ENCODE peak calls at places on chromosomes 12 and 14, in eight cellular contexts. One of them, this sample, is unnamed.

GRCh38 chr14:66563731-66564130 is 55.8 kb downstream of the GPHN start:
- DNase-seq in NCI-H524: no peak
- DNase-seq in amygdala: no peak
- DNase-seq in GM03348: no peak
- DNase-seq in fibroblast of mammary gland: no peak
- DNase-seq in stimulated activated CD4-positive, alpha-beta T cell treated with anti-CD3 and anti-CD28 coated beads, Interleukin-4, amount 100 ng/mL, for 1 hour: no peak
- DNase-seq in NCI-H1694: no peak
- DNase-seq in posterior cingulate gyrus: no peak
- DNase-seq in this sample: no peak

GRCh38 chr14:69696633-69697557 is 70.0 kb upstream of the SRSF5 start:
- DNase-seq in amygdala: no peak
- DNase-seq in GM03348: no peak
- DNase-seq in posterior cingulate gyrus: no peak
- DNase-seq in stimulated activated CD4-positive, alpha-beta T cell treated with anti-CD3 and anti-CD28 coated beads, Interleukin-4, amount 100 ng/mL, for 1 hour: no peak
- DNase-seq in fibroblast of mammary gland: no peak
- DNase-seq in NCI-H1694: no peak
- DNase-seq in NCI-H524: no peak
- DNase-seq in this sample: no peak

GRCh38 chr12:114673169-114673833 is 10.7 kb downstream of the TBX3 start:
- DNase-seq in amygdala: no peak
- DNase-seq in NCI-H524: no peak
- DNase-seq in stimulated activated CD4-positive, alpha-beta T cell treated with anti-CD3 and anti-CD28 coated beads, Interleukin-4, amount 100 ng/mL, for 1 hour: no peak
- DNase-seq in posterior cingulate gyrus: no peak
- DNase-seq in NCI-H1694: no peak
- DNase-seq in GM03348: peak
- DNase-seq in fibroblast of mammary gland: peak
- DNase-seq in this sample: no peak

GRCh38 chr12:55068416-55069010 is 48.7 kb downstream of the NEUROD4 start:
- DNase-seq in NCI-H1694: peak
- DNase-seq in amygdala: no peak
- DNase-seq in GM03348: peak
- DNase-seq in posterior cingulate gyrus: peak
- DNase-seq in stimulated activated CD4-positive, alpha-beta T cell treated with anti-CD3 and anti-CD28 coated beads, Interleukin-4, amount 100 ng/mL, for 1 hour: no peak
- DNase-seq in fibroblast of mammary gland: peak
- DNase-seq in NCI-H524: peak
- DNase-seq in this sample: peak

GRCh38 chr12:110957159-110957558 is 36.8 kb upstream of the MYL2 start:
- DNase-seq in GM03348: no peak
- DNase-seq in fibroblast of mammary gland: no peak
- DNase-seq in amygdala: no peak
- DNase-seq in stimulated activated CD4-positive, alpha-beta T cell treated with anti-CD3 and anti-CD28 coated beads, Interleukin-4, amount 100 ng/mL, for 1 hour: no peak
- DNase-seq in NCI-H1694: no peak
- DNase-seq in NCI-H524: no peak
- DNase-seq in posterior cingulate gyrus: no peak
- DNase-seq in this sample: no peak

GRCh38 chr12:46224401-46224800 is 44.4 kb downstream of the SLC38A1 start:
- DNase-seq in posterior cingulate gyrus: peak
- DNase-seq in fibroblast of mammary gland: peak
- DNase-seq in amygdala: no peak
- DNase-seq in NCI-H524: no peak
- DNase-seq in stimulated activated CD4-positive, alpha-beta T cell treated with anti-CD3 and anti-CD28 coated beads, Interleukin-4, amount 100 ng/mL, for 1 hour: no peak
- DNase-seq in NCI-H1694: no peak
- DNase-seq in GM03348: peak
- DNase-seq in this sample: no peak

GRCh38 chr12:90945070-90945649 is 9.8 kb downstream of the CCER1 start:
- DNase-seq in fibroblast of mammary gland: peak
- DNase-seq in GM03348: peak
- DNase-seq in amygdala: no peak
- DNase-seq in posterior cingulate gyrus: no peak
- DNase-seq in NCI-H1694: peak
- DNase-seq in NCI-H524: peak
- DNase-seq in stimulated activated CD4-positive, alpha-beta T cell treated with anti-CD3 and anti-CD28 coated beads, Interleukin-4, amount 100 ng/mL, for 1 hour: no peak
- DNase-seq in this sample: peak

GRCh38 chr14:98959958-98960616 is 311.9 kb downstream of the BCL11B start:
- DNase-seq in amygdala: no peak
- DNase-seq in posterior cingulate gyrus: no peak
- DNase-seq in NCI-H524: no peak
- DNase-seq in NCI-H1694: no peak
- DNase-seq in GM03348: no peak
- DNase-seq in stimulated activated CD4-positive, alpha-beta T cell treated with anti-CD3 and anti-CD28 coated beads, Interleukin-4, amount 100 ng/mL, for 1 hour: no peak
- DNase-seq in fibroblast of mammary gland: no peak
- DNase-seq in this sample: no peak

GRCh38 chr12:12796928-12797788 is 11.7 kb downstream of the APOLD1 start:
- DNase-seq in GM03348: no peak
- DNase-seq in NCI-H524: no peak
- DNase-seq in posterior cingulate gyrus: peak
- DNase-seq in fibroblast of mammary gland: no peak
- DNase-seq in NCI-H1694: no peak
- DNase-seq in amygdala: no peak
- DNase-seq in stimulated activated CD4-positive, alpha-beta T cell treated with anti-CD3 and anti-CD28 coated beads, Interleukin-4, amount 100 ng/mL, for 1 hour: no peak
- DNase-seq in this sample: no peak

GRCh38 chr12:95266250-95266649 is 48.6 kb downstream of the VEZT start:
- DNase-seq in GM03348: no peak
- DNase-seq in NCI-H524: no peak
- DNase-seq in fibroblast of mammary gland: no peak
- DNase-seq in stimulated activated CD4-positive, alpha-beta T cell treated with anti-CD3 and anti-CD28 coated beads, Interleukin-4, amount 100 ng/mL, for 1 hour: no peak
- DNase-seq in amygdala: no peak
- DNase-seq in NCI-H1694: no peak
- DNase-seq in posterior cingulate gyrus: no peak
- DNase-seq in this sample: no peak

GRCh38 chr12:124917841-124918621 is 3.6 kb upstream of the UBC start:
- DNase-seq in GM03348: no peak
- DNase-seq in NCI-H524: no peak
- DNase-seq in amygdala: no peak
- DNase-seq in posterior cingulate gyrus: peak
- DNase-seq in stimulated activated CD4-positive, alpha-beta T cell treated with anti-CD3 and anti-CD28 coated beads, Interleukin-4, amount 100 ng/mL, for 1 hour: no peak
- DNase-seq in NCI-H1694: no peak
- DNase-seq in fibroblast of mammary gland: no peak
- DNase-seq in this sample: no peak

GRCh38 chr14:51328089-51328941 is 88.3 kb downstream of the TMX1 start:
- DNase-seq in NCI-H524: no peak
- DNase-seq in fibroblast of mammary gland: peak
- DNase-seq in GM03348: peak
- DNase-seq in posterior cingulate gyrus: peak
- DNase-seq in stimulated activated CD4-positive, alpha-beta T cell treated with anti-CD3 and anti-CD28 coated beads, Interleukin-4, amount 100 ng/mL, for 1 hour: peak
- DNase-seq in NCI-H1694: peak
- DNase-seq in amygdala: no peak
- DNase-seq in this sample: no peak

GRCh38 chr12:108563804-108564151 is 1.4 kb downstream of the ISCU start:
- DNase-seq in NCI-H1694: no peak
- DNase-seq in amygdala: no peak
- DNase-seq in posterior cingulate gyrus: no peak
- DNase-seq in NCI-H524: no peak
- DNase-seq in stimulated activated CD4-positive, alpha-beta T cell treated with anti-CD3 and anti-CD28 coated beads, Interleukin-4, amount 100 ng/mL, for 1 hour: no peak
- DNase-seq in fibroblast of mammary gland: no peak
- DNase-seq in GM03348: no peak
- DNase-seq in this sample: no peak

GRCh38 chr12:47346251-47347019 is 266.7 kb upstream of the AMIGO2 start:
- DNase-seq in NCI-H1694: no peak
- DNase-seq in NCI-H524: no peak
- DNase-seq in GM03348: peak
- DNase-seq in fibroblast of mammary gland: no peak
- DNase-seq in amygdala: no peak
- DNase-seq in posterior cingulate gyrus: no peak
- DNase-seq in stimulated activated CD4-positive, alpha-beta T cell treated with anti-CD3 and anti-CD28 coated beads, Interleukin-4, amount 100 ng/mL, for 1 hour: no peak
- DNase-seq in this sample: no peak

GRCh38 chr12:28121899-28122655 is 68.2 kb upstream of the CCDC91 start:
- DNase-seq in NCI-H1694: no peak
- DNase-seq in GM03348: no peak
- DNase-seq in amygdala: no peak
- DNase-seq in NCI-H524: no peak
- DNase-seq in fibroblast of mammary gland: no peak
- DNase-seq in posterior cingulate gyrus: no peak
- DNase-seq in stimulated activated CD4-positive, alpha-beta T cell treated with anti-CD3 and anti-CD28 coated beads, Interleukin-4, amount 100 ng/mL, for 1 hour: no peak
- DNase-seq in this sample: no peak

GRCh38 chr14:28482644-28483043 is 283.9 kb upstream of the FOXG1 start:
- DNase-seq in NCI-H524: no peak
- DNase-seq in posterior cingulate gyrus: no peak
- DNase-seq in NCI-H1694: no peak
- DNase-seq in amygdala: no peak
- DNase-seq in stimulated activated CD4-positive, alpha-beta T cell treated with anti-CD3 and anti-CD28 coated beads, Interleukin-4, amount 100 ng/mL, for 1 hour: no peak
- DNase-seq in GM03348: no peak
- DNase-seq in fibroblast of mammary gland: no peak
- DNase-seq in this sample: no peak

GRCh38 chr12:46154221-46154975 is 114.4 kb downstream of the SLC38A1 start:
- DNase-seq in amygdala: no peak
- DNase-seq in stimulated activated CD4-positive, alpha-beta T cell treated with anti-CD3 and anti-CD28 coated beads, Interleukin-4, amount 100 ng/mL, for 1 hour: no peak
- DNase-seq in NCI-H524: no peak
- DNase-seq in posterior cingulate gyrus: no peak
- DNase-seq in GM03348: peak
- DNase-seq in NCI-H1694: no peak
- DNase-seq in fibroblast of mammary gland: peak
- DNase-seq in this sample: no peak

GRCh38 chr12:121793836-121794531 is 496 bp upstream of the RHOF start:
- DNase-seq in stimulated activated CD4-positive, alpha-beta T cell treated with anti-CD3 and anti-CD28 coated beads, Interleukin-4, amount 100 ng/mL, for 1 hour: peak
- DNase-seq in GM03348: peak
- DNase-seq in NCI-H1694: peak
- DNase-seq in posterior cingulate gyrus: peak
- DNase-seq in fibroblast of mammary gland: peak
- DNase-seq in amygdala: peak
- DNase-seq in NCI-H524: peak
- DNase-seq in this sample: peak

GRCh38 chr12:61188801-61189595 is 1071.2 kb upstream of the USP15 start:
- DNase-seq in GM03348: no peak
- DNase-seq in NCI-H1694: no peak
- DNase-seq in posterior cingulate gyrus: peak
- DNase-seq in NCI-H524: no peak
- DNase-seq in fibroblast of mammary gland: no peak
- DNase-seq in stimulated activated CD4-positive, alpha-beta T cell treated with anti-CD3 and anti-CD28 coated beads, Interleukin-4, amount 100 ng/mL, for 1 hour: no peak
- DNase-seq in amygdala: no peak
- DNase-seq in this sample: no peak

GRCh38 chr12:97276198-97276580 is 186.4 kb upstream of the RMST start:
- DNase-seq in amygdala: no peak
- DNase-seq in NCI-H524: peak
- DNase-seq in posterior cingulate gyrus: no peak
- DNase-seq in GM03348: no peak
- DNase-seq in fibroblast of mammary gland: no peak
- DNase-seq in NCI-H1694: no peak
- DNase-seq in stimulated activated CD4-positive, alpha-beta T cell treated with anti-CD3 and anti-CD28 coated beads, Interleukin-4, amount 100 ng/mL, for 1 hour: no peak
- DNase-seq in this sample: peak

GRCh38 chr12:82754856-82755255 is 68.2 kb downstream of the TMTC2 start:
- DNase-seq in fibroblast of mammary gland: no peak
- DNase-seq in GM03348: no peak
- DNase-seq in NCI-H1694: no peak
- DNase-seq in amygdala: no peak
- DNase-seq in NCI-H524: no peak
- DNase-seq in posterior cingulate gyrus: no peak
- DNase-seq in stimulated activated CD4-positive, alpha-beta T cell treated with anti-CD3 and anti-CD28 coated beads, Interleukin-4, amount 100 ng/mL, for 1 hour: no peak
- DNase-seq in this sample: no peak

GRCh38 chr12:122062832-122063690 is 15.5 kb upstream of the MLXIP start:
- DNase-seq in stimulated activated CD4-positive, alpha-beta T cell treated with anti-CD3 and anti-CD28 coated beads, Interleukin-4, amount 100 ng/mL, for 1 hour: no peak
- DNase-seq in amygdala: no peak
- DNase-seq in NCI-H1694: no peak
- DNase-seq in NCI-H524: no peak
- DNase-seq in posterior cingulate gyrus: peak
- DNase-seq in fibroblast of mammary gland: peak
- DNase-seq in GM03348: peak
- DNase-seq in this sample: no peak

GRCh38 chr12:122978507-122978955 is 1.9 kb upstream of the ARL6IP4 start:
- DNase-seq in NCI-H1694: no peak
- DNase-seq in NCI-H524: no peak
- DNase-seq in stimulated activated CD4-positive, alpha-beta T cell treated with anti-CD3 and anti-CD28 coated beads, Interleukin-4, amount 100 ng/mL, for 1 hour: no peak
- DNase-seq in posterior cingulate gyrus: peak
- DNase-seq in amygdala: no peak
- DNase-seq in fibroblast of mammary gland: no peak
- DNase-seq in GM03348: no peak
- DNase-seq in this sample: no peak

GRCh38 chr14:105473033-105473676 is 1.5 kb upstream of the CRIP2 start:
- DNase-seq in NCI-H524: no peak
- DNase-seq in amygdala: no peak
- DNase-seq in fibroblast of mammary gland: no peak
- DNase-seq in NCI-H1694: no peak
- DNase-seq in GM03348: no peak
- DNase-seq in stimulated activated CD4-positive, alpha-beta T cell treated with anti-CD3 and anti-CD28 coated beads, Interleukin-4, amount 100 ng/mL, for 1 hour: no peak
- DNase-seq in posterior cingulate gyrus: no peak
- DNase-seq in this sample: peak

GRCh38 chr14:69149461-69150244 is 3.3 kb downstream of the DCAF5 start:
- DNase-seq in stimulated activated CD4-positive, alpha-beta T cell treated with anti-CD3 and anti-CD28 coated beads, Interleukin-4, amount 100 ng/mL, for 1 hour: no peak
- DNase-seq in fibroblast of mammary gland: peak
- DNase-seq in GM03348: peak
- DNase-seq in posterior cingulate gyrus: no peak
- DNase-seq in NCI-H524: no peak
- DNase-seq in amygdala: no peak
- DNase-seq in NCI-H1694: no peak
- DNase-seq in this sample: no peak

GRCh38 chr14:104216457-104216856 is 78.1 kb downstream of the KIF26A start:
- DNase-seq in NCI-H1694: no peak
- DNase-seq in amygdala: no peak
- DNase-seq in stimulated activated CD4-positive, alpha-beta T cell treated with anti-CD3 and anti-CD28 coated beads, Interleukin-4, amount 100 ng/mL, for 1 hour: no peak
- DNase-seq in GM03348: no peak
- DNase-seq in posterior cingulate gyrus: peak
- DNase-seq in fibroblast of mammary gland: no peak
- DNase-seq in NCI-H524: no peak
- DNase-seq in this sample: no peak

GRCh38 chr12:31745242-31745641 is 16.4 kb upstream of the AMN1 start:
- DNase-seq in fibroblast of mammary gland: no peak
- DNase-seq in GM03348: no peak
- DNase-seq in stimulated activated CD4-positive, alpha-beta T cell treated with anti-CD3 and anti-CD28 coated beads, Interleukin-4, amount 100 ng/mL, for 1 hour: no peak
- DNase-seq in posterior cingulate gyrus: no peak
- DNase-seq in NCI-H524: no peak
- DNase-seq in amygdala: no peak
- DNase-seq in NCI-H1694: no peak
- DNase-seq in this sample: no peak